ENCODE peak calls at places on chromosomes 2 and 18, in seven cellular contexts. Z is upper lobe of left lung, X is right lobe of liver, H is body of pancreas, V is esophagus muscularis mucosa, E is A549, O is adrenal gland. A is an unnamed sample.

GRCh38 chr2:172596776-172597175 is 40.9 kb downstream of the PDK1 start:
- DNase-seq in H (no peak), Z (no peak), E (no peak), V (no peak), O (no peak), X (no peak), A (no peak)

GRCh38 chr18:46416706-46417638 is 240.0 kb downstream of the LOXHD1 start:
- DNase-seq in V (no peak), X (no peak), E (no peak), H (no peak), O (no peak), Z (no peak), A (no peak)

GRCh38 chr2:126658910-126659613 is 3.1 kb downstream of the GYPC start:
- DNase-seq in H (peak), X (peak), O (peak), Z (peak), E (no peak), V (peak), A (peak)

GRCh38 chr2:15561574-15562344 is 625 bp upstream of the NBAS start:
- DNase-seq in V (no peak), Z (no peak), H (peak), X (no peak), E (peak), O (peak), A (no peak)

GRCh38 chr2:40844353-40845277 is 392.7 kb upstream of the SLC8A1 start:
- DNase-seq in Z (peak), V (no peak), X (no peak), E (no peak), O (no peak), H (peak), A (no peak)

GRCh38 chr2:65146067-65146466 is 16.2 kb upstream of the RAB1A start:
- DNase-seq in E (no peak), O (no peak), H (no peak), V (no peak), Z (no peak), X (no peak), A (no peak)

GRCh38 chr2:33605059-33605458 is 6.0 kb upstream of the FAM98A start:
- DNase-seq in O (no peak), E (no peak), H (no peak), X (no peak), V (no peak), Z (no peak), A (no peak)

GRCh38 chr2:68536000-68536399 is 68.6 kb downstream of the APLF start:
- DNase-seq in Z (no peak), H (no peak), E (no peak), O (no peak), X (no peak), V (no peak), A (no peak)

GRCh38 chr2:205686231-205687017 is 4.1 kb downstream of the NRP2 start:
- DNase-seq in O (peak), X (no peak), Z (no peak), H (no peak), V (peak), E (no peak), A (no peak)

GRCh38 chr18:3037423-3037915 is 24.5 kb upstream of the LPIN2 start:
- DNase-seq in O (no peak), X (no peak), H (peak), Z (peak), E (peak), V (peak), A (peak)

GRCh38 chr2:174835797-174836255 is 71.6 kb upstream of the CHRNA1 start:
- DNase-seq in V (no peak), Z (no peak), O (no peak), H (no peak), E (no peak), X (no peak), A (no peak)

GRCh38 chr2:67259581-67260347 is 137.4 kb upstream of the ETAA1 start:
- DNase-seq in E (peak), V (no peak), Z (no peak), H (peak), O (peak), X (no peak), A (no peak)

GRCh38 chr2:72719416-72719815 is 106.4 kb downstream of the EXOC6B start:
- DNase-seq in Z (no peak), O (no peak), X (no peak), V (no peak), E (no peak), H (no peak), A (no peak)

GRCh38 chr2:168600970-168601369 is 144.9 kb downstream of the CERS6 start:
- DNase-seq in X (no peak), H (no peak), O (no peak), V (no peak), Z (no peak), E (no peak), A (no peak)

GRCh38 chr2:73977466-73977865 is 7.2 kb upstream of the TET3 start:
- DNase-seq in Z (no peak), X (no peak), V (no peak), H (no peak), O (no peak), E (no peak), A (no peak)

GRCh38 chr2:73976803-73977202 is 7.9 kb upstream of the TET3 start:
- DNase-seq in E (no peak), V (no peak), Z (no peak), X (no peak), O (no peak), H (no peak), A (no peak)

GRCh38 chr2:73980566-73980965 is 4.1 kb upstream of the TET3 start:
- DNase-seq in X (no peak), V (no peak), Z (no peak), O (no peak), E (no peak), H (no peak), A (no peak)

GRCh38 chr2:73979686-73980085 is 5.0 kb upstream of the TET3 start:
- DNase-seq in X (no peak), Z (peak), H (no peak), E (no peak), V (no peak), O (peak), A (no peak)

DNA sequence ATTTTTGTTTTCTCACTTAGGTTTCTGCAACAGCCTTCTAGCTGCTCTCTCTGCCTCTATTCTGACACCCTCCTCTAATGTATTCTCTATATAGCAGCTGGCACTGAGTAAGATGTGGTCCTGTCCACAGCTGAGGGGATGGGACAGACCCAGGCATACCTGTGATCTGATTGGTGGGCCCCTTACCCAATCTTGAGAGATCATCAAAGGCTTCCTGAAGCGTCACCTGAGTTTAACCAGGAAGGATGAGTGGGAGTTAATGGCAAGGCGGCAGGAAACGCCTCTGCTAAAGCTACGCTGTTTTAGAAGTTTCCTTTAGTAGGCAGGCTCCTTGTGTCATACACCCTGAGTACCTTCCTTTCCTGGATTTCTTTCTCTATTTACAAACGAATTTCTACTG is 5.7 kb upstream of the TET3 start:
- DNase-seq in V (no peak), Z (no peak), E (no peak), O (no peak), H (no peak), X (no peak), A (no peak)
- TF ChIP-seq CTCF in V (no peak), Z (no peak), E (no peak), O (no peak), H (no peak), X (no peak), A (no peak)

GRCh38 chr2:195657634-195658540 is 861 bp downstream of the SLC39A10 start:
- DNase-seq in V (no peak), X (peak), Z (peak), E (peak), O (peak), H (peak), A (peak)
- TF ChIP-seq POLR2A in V (peak), X (no peak), Z (peak), E (no peak), O (peak), H (peak), A (no peak)

GRCh38 chr18:75456277-75456676 is 28.8 kb upstream of the SMIM21 start:
- DNase-seq in V (no peak), H (no peak), Z (no peak), O (no peak), X (no peak), E (no peak), A (no peak)

GRCh38 chr18:75454022-75454795 is 26.7 kb upstream of the SMIM21 start:
- DNase-seq in X (no peak), V (no peak), Z (no peak), E (no peak), O (no peak), H (no peak), A (no peak)

DNA sequence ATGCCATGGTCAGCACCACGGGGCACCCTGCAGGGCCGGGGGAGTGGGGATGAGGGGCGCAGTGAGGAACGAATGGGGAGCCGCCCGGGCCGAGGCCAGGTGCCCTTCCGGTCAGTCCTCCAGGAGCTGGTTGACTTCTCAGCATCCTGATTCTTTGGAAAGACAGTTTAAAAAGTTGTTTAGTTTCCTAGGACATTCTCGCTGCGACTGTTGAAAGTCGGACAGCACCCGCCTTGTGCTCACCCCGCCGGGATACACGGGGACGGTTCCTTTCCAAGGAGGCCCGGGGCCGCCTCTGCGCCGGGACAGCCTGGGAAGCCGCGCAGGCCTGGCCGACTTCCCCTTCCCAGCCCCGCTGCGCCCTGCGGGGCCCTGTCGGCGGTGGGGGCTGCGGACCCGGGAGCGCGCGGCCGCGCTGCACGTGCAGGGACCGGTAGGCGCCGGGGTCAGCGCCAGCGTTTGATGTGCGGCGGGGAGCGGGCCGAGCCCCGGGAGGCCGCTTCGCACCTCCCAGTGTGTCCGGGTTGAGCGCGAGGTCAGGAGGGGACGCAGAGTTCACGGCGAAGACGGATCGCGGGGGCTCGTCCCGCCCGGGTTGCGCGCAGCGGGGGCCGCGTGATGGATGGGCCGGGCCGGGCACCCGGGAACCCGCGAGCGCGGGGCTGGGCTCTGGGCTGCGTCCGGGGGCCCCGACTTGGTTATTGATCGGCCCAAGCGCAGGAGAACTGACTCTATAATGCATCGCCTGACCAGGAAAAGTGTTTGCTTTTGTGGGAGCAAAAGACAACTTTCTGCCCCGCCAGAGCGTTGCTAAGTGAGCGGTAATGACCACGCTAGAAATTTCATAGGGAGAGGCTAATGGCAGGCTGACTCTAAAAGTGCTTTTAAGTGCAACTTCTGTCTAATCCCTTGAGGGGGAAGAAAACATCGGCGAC is 28.0 kb upstream of the SMIM21 start:
- DNase-seq in Z (no peak), V (no peak), E (no peak), X (no peak), H (peak), O (no peak), A (no peak)
- H3K4me3 ChIP-seq in Z (peak), V (peak), E (no peak), X (peak), H (no peak), O (peak), A (peak)

DNA sequence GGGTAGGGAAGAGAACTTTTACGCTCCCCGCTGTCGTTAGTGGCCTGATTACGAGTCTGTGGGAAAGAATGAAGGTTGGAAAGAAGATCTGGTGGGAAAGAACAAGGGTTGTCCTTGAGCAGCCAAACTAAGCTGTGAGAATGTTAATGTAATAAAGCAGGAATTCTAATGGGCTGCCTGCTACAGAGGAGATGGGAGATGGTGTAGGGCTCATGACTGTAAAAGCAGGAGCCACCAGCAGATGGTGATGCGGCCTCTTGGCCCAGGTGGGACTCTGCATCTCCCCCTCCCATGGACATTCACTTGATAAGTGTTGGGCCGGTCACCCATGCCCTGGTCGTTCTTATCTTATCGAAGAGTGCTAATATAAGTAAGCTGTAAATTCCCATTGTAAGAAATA is 150.0 kb downstream of the NEDD4L start:
- DNase-seq in E (no peak), V (no peak), X (no peak), H (peak), Z (no peak), O (no peak), A (peak)
- TF ChIP-seq CTCF in E (no peak), V (no peak), X (no peak), H (peak), Z (no peak), O (no peak), A (no peak)

GRCh38 chr2:144524190-144524957 is 4.5 kb upstream of the ZEB2 start:
- DNase-seq in O (peak), H (peak), V (no peak), X (peak), Z (no peak), E (no peak), A (no peak)
- TF ChIP-seq POLR2A in O (peak), H (peak), V (no peak), X (no peak), Z (no peak), E (no peak), A (no peak)

GRCh38 chr2:102619414-102620319 is at the start of gene SLC9A2:
- DNase-seq in E (peak), H (peak), X (peak), O (no peak), V (no peak), Z (peak), A (peak)

GRCh38 chr2:102620367-102620766 is 1.0 kb downstream of the SLC9A2 start:
- DNase-seq in V (no peak), X (no peak), O (no peak), E (no peak), H (no peak), Z (no peak), A (peak)

GRCh38 chr2:102621630-102622029 is 2.3 kb downstream of the SLC9A2 start:
- DNase-seq in H (no peak), E (no peak), V (no peak), Z (no peak), X (no peak), O (no peak), A (no peak)

GRCh38 chr2:102618452-102619413 is 620 bp upstream of the SLC9A2 start:
- DNase-seq in O (peak), H (peak), Z (peak), V (no peak), E (peak), X (peak), A (peak)

DNA sequence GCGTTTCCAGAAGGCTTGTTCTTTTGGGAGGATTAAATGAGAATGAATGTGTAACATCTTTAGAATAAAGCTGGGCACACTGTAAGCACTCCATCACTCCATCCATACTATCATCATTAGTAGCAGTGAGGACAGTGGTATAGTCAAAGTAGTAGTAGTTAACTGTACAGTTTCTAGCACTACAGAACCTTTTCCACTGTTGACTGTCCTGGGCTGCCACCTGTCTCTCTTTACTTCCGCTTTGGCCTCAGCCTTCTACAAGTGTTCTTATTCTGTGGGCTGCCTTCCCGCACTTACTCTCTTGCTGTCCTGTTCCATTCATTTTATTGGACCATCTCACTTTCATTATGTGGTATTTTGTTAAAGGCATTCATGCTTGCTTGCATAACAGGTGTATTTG is 3.3 kb downstream of the SLC9A2 start:
- DNase-seq in V (no peak), O (no peak), E (no peak), H (no peak), X (no peak), Z (no peak), A (no peak)
- H3K4me3 ChIP-seq in V (no peak), O (no peak), E (no peak), H (no peak), X (no peak), Z (no peak), A (peak)